ENCODE peak calls at places on chromosomes 16 and 17, in nine cellular contexts. One of them, this sample, is unnamed. For H3K36me3, the result is how much of the 10 kb centered on the place peaks cover.

GRCh38 chr16:69324013-69324531 is 6.3 kb downstream of the PDF start:
- DNase-seq in transverse colon: peak
- DNase-seq in HCT116: no peak
- DNase-seq in spleen: peak
- DNase-seq in vagina: no peak
- DNase-seq in endothelial cell of umbilical vein: no peak
- DNase-seq in GM23338: no peak
- DNase-seq in GM12878: no peak
- DNase-seq in upper lobe of left lung: peak
- DNase-seq in this sample: no peak

GRCh38 chr17:27390540-27390939 is 65.7 kb upstream of the KSR1 start:
- DNase-seq in transverse colon: no peak
- DNase-seq in HCT116: no peak
- DNase-seq in spleen: no peak
- DNase-seq in vagina: no peak
- DNase-seq in endothelial cell of umbilical vein: no peak
- DNase-seq in GM23338: no peak
- DNase-seq in GM12878: no peak
- DNase-seq in upper lobe of left lung: no peak
- DNase-seq in this sample: no peak

GRCh38 chr17:8868092-8868491 is 618 bp upstream of the PIK3R6 start:
- DNase-seq in transverse colon: no peak
- DNase-seq in HCT116: no peak
- DNase-seq in spleen: no peak
- DNase-seq in vagina: no peak
- DNase-seq in endothelial cell of umbilical vein: no peak
- DNase-seq in GM23338: no peak
- DNase-seq in GM12878: no peak
- DNase-seq in upper lobe of left lung: no peak
- DNase-seq in this sample: no peak

GRCh38 chr16:75064403-75065148 is 52.0 kb downstream of the LDHD start:
- DNase-seq in transverse colon: peak
- DNase-seq in HCT116: no peak
- DNase-seq in spleen: no peak
- DNase-seq in vagina: no peak
- DNase-seq in endothelial cell of umbilical vein: no peak
- DNase-seq in GM23338: no peak
- DNase-seq in GM12878: no peak
- DNase-seq in upper lobe of left lung: peak
- DNase-seq in this sample: no peak

GRCh38 chr17:42809250-42809649 is 10.6 kb downstream of the CNTD1 start:
- DNase-seq in transverse colon: no peak
- DNase-seq in HCT116: no peak
- DNase-seq in spleen: no peak
- DNase-seq in vagina: no peak
- DNase-seq in endothelial cell of umbilical vein: no peak
- DNase-seq in GM23338: no peak
- DNase-seq in GM12878: no peak
- DNase-seq in upper lobe of left lung: peak
- DNase-seq in this sample: no peak

GRCh38 chr16:28184625-28185024 is 27.1 kb downstream of the XPO6 start:
- DNase-seq in transverse colon: no peak
- DNase-seq in HCT116: no peak
- DNase-seq in spleen: no peak
- DNase-seq in vagina: no peak
- DNase-seq in endothelial cell of umbilical vein: no peak
- DNase-seq in GM23338: no peak
- DNase-seq in GM12878: no peak
- DNase-seq in upper lobe of left lung: no peak
- DNase-seq in this sample: no peak

GRCh38 chr17:15999974-16000827 is 577 bp downstream of the TTC19 start:
- DNase-seq in transverse colon: no peak
- DNase-seq in HCT116: no peak
- DNase-seq in spleen: no peak
- DNase-seq in vagina: no peak
- DNase-seq in endothelial cell of umbilical vein: peak
- DNase-seq in GM23338: peak
- DNase-seq in GM12878: no peak
- DNase-seq in upper lobe of left lung: peak
- DNase-seq in this sample: no peak

GRCh38 chr16:29815032-29815721 is 775 bp upstream of the PAGR1 start:
- DNase-seq in transverse colon: no peak
- DNase-seq in HCT116: no peak
- DNase-seq in spleen: peak
- DNase-seq in vagina: no peak
- DNase-seq in endothelial cell of umbilical vein: no peak
- DNase-seq in GM23338: peak
- DNase-seq in GM12878: no peak
- DNase-seq in upper lobe of left lung: no peak
- DNase-seq in this sample: no peak

GRCh38 chr17:81815646-81815985 is 11.7 kb downstream of the GCGR start:
- DNase-seq in transverse colon: peak
- DNase-seq in HCT116: no peak
- DNase-seq in spleen: no peak
- DNase-seq in vagina: no peak
- DNase-seq in endothelial cell of umbilical vein: no peak
- DNase-seq in GM23338: no peak
- DNase-seq in GM12878: no peak
- DNase-seq in upper lobe of left lung: no peak
- DNase-seq in this sample: no peak

GRCh38 chr17:76549539-76549938 is 9.7 kb downstream of the PRCD start:
- DNase-seq in transverse colon: no peak
- DNase-seq in HCT116: no peak
- DNase-seq in spleen: no peak
- DNase-seq in vagina: no peak
- DNase-seq in endothelial cell of umbilical vein: no peak
- DNase-seq in GM23338: no peak
- DNase-seq in GM12878: no peak
- DNase-seq in upper lobe of left lung: no peak
- DNase-seq in this sample: no peak

DNA sequence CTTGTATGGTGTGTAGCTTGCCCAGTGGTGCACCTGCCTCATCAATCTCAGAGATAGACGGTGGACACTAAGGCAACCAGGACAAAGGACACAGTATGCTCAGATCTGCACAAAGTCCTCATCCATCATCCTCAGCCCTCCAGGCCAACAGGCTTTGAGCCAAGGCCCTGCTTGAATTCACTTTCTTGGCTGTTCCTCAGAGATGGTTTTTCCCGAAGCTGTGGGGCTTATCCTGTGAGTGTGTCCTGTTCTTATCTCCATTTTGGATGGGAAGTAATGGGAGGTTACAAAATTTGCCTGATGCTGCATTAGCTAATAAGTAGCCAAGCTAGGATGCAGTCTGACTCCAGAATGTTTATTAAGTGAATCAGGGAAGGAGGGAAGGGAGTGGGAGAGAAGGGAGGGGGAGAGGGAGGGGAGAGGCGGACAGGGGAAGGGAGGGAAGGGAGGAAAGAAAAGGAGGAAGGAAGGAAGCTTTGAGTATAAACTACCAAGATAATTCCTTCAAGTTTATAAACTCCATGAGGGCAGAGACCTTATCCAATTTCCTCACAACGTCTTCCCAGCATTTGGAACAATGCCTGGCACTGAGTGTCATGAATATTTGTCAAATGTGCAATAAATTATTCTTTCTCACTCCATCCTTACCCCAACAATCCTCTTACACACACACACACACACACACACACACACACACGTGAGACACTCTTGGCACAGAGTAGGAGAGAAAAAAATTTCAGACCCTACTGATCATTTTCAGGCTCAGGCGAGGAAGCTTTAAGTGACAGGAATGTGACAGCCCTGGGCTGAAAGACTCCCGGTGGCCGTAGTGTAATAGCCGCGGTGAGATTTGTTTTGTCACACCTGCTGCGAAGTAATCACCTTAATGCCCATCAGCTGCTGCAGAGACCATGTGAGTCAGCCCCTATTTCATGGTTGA is 84.3 kb downstream of the BMERB1 start:
- DNase-seq in transverse colon: no peak
- DNase-seq in HCT116: no peak
- DNase-seq in spleen: no peak
- DNase-seq in vagina: no peak
- DNase-seq in endothelial cell of umbilical vein: peak
- DNase-seq in GM23338: no peak
- DNase-seq in GM12878: no peak
- DNase-seq in upper lobe of left lung: peak
- DNase-seq in this sample: peak
- H3K27ac ChIP-seq in transverse colon: peak
- H3K27ac ChIP-seq in HCT116: no peak
- H3K27ac ChIP-seq in spleen: peak
- H3K27ac ChIP-seq in vagina: peak
- H3K27ac ChIP-seq in endothelial cell of umbilical vein: no peak
- H3K27ac ChIP-seq in GM23338: no peak
- H3K27ac ChIP-seq in GM12878: no peak
- H3K27ac ChIP-seq in upper lobe of left lung: peak
- H3K27ac ChIP-seq in this sample: peak

GRCh38 chr16:19438739-19439138 is 21.1 kb downstream of the TMC5 start:
- DNase-seq in transverse colon: no peak
- DNase-seq in HCT116: no peak
- DNase-seq in spleen: no peak
- DNase-seq in vagina: no peak
- DNase-seq in endothelial cell of umbilical vein: no peak
- DNase-seq in GM23338: no peak
- DNase-seq in GM12878: no peak
- DNase-seq in upper lobe of left lung: no peak
- DNase-seq in this sample: no peak

GRCh38 chr16:19434584-19434983 is 16.9 kb downstream of the TMC5 start:
- DNase-seq in transverse colon: no peak
- DNase-seq in HCT116: no peak
- DNase-seq in spleen: no peak
- DNase-seq in vagina: no peak
- DNase-seq in endothelial cell of umbilical vein: no peak
- DNase-seq in GM23338: no peak
- DNase-seq in GM12878: no peak
- DNase-seq in upper lobe of left lung: no peak
- DNase-seq in this sample: no peak

GRCh38 chr16:19439483-19439882 is 21.8 kb downstream of the TMC5 start:
- DNase-seq in transverse colon: no peak
- DNase-seq in HCT116: no peak
- DNase-seq in spleen: no peak
- DNase-seq in vagina: no peak
- DNase-seq in endothelial cell of umbilical vein: no peak
- DNase-seq in GM23338: no peak
- DNase-seq in GM12878: no peak
- DNase-seq in upper lobe of left lung: no peak
- DNase-seq in this sample: no peak

GRCh38 chr16:19436540-19436939 is 18.9 kb downstream of the TMC5 start:
- DNase-seq in transverse colon: no peak
- DNase-seq in HCT116: no peak
- DNase-seq in spleen: no peak
- DNase-seq in vagina: no peak
- DNase-seq in endothelial cell of umbilical vein: no peak
- DNase-seq in GM23338: no peak
- DNase-seq in GM12878: no peak
- DNase-seq in upper lobe of left lung: no peak
- DNase-seq in this sample: no peak

DNA sequence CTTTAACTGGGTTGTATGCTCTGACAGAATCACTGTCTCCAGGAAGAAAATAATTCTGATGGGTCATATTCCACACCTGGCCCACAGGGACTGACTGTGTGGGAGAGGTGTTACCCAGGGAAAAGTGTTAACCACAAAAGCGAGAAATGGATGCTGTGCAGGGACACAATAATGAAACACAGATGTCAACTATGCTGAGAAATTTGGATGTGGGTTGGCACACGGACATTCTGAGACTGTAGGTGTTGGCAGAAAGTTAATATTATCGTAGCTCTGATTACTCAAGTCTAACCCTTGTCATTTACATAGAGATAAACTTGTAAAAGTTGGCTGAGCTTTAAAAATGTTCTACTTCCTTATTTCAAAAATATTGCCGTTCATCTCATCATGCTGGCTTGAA is 19.6 kb downstream of the TMC5 start:
- DNase-seq in transverse colon: no peak
- DNase-seq in HCT116: no peak
- DNase-seq in spleen: no peak
- DNase-seq in vagina: no peak
- DNase-seq in endothelial cell of umbilical vein: no peak
- DNase-seq in GM23338: no peak
- DNase-seq in GM12878: no peak
- DNase-seq in upper lobe of left lung: no peak
- DNase-seq in this sample: no peak
- H3K36me3 ChIP-seq in transverse colon: under half
- H3K36me3 ChIP-seq in HCT116: under half
- H3K36me3 ChIP-seq in spleen: under half
- H3K36me3 ChIP-seq in vagina: under half
- H3K36me3 ChIP-seq in endothelial cell of umbilical vein: under half
- H3K36me3 ChIP-seq in GM23338: under half
- H3K36me3 ChIP-seq in GM12878: under half
- H3K36me3 ChIP-seq in upper lobe of left lung: under half
- H3K36me3 ChIP-seq in this sample: under half

GRCh38 chr16:61730997-61731396 is 305.2 kb downstream of the CDH8 start:
- DNase-seq in transverse colon: no peak
- DNase-seq in HCT116: no peak
- DNase-seq in spleen: no peak
- DNase-seq in vagina: no peak
- DNase-seq in endothelial cell of umbilical vein: no peak
- DNase-seq in GM23338: peak
- DNase-seq in GM12878: no peak
- DNase-seq in upper lobe of left lung: no peak
- DNase-seq in this sample: no peak
- TF ChIP-seq POLR2AphosphoS5 in transverse colon: no peak
- TF ChIP-seq POLR2AphosphoS5 in HCT116: no peak
- TF ChIP-seq POLR2AphosphoS5 in spleen: no peak
- TF ChIP-seq POLR2AphosphoS5 in vagina: no peak
- TF ChIP-seq POLR2AphosphoS5 in endothelial cell of umbilical vein: no peak
- TF ChIP-seq POLR2AphosphoS5 in GM23338: no peak
- TF ChIP-seq POLR2AphosphoS5 in GM12878: no peak
- TF ChIP-seq POLR2AphosphoS5 in upper lobe of left lung: no peak
- TF ChIP-seq POLR2AphosphoS5 in this sample: no peak

DNA sequence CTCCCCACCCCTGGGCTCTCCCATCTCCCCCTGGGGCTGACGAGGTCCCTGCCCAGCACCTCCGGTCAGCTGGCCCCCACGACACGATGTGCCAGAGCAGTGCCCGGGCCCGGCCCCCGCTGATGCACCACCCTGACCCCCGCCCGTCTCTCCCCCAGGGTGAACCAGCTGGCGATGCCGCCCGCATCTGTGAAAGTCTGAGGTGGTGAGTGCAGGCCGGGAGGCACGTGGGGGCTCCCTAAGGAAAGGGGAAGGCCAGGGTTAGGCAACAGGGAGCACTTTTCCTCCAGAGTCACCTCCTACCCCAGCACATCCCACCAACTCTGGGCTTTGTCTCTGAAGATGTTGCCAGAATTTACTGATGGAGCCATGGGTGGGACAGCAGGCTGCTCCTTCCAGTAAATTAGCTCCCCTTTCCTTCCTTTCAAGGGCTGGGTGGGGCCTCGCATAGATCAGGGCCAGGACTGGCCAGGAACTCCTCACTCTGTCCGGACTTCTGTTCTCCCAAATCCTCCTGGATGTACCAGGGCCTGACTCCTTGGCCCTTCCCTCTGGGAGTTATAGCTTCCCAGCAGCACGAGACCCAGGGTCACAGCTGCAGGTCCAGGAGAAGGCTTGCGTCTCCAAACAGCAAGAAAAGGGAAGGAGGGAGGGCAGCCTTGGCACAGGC is 18.3 kb downstream of the MYBBP1A start:
- DNase-seq in transverse colon: no peak
- DNase-seq in HCT116: no peak
- DNase-seq in spleen: no peak
- DNase-seq in vagina: no peak
- DNase-seq in endothelial cell of umbilical vein: peak
- DNase-seq in GM23338: peak
- DNase-seq in GM12878: no peak
- DNase-seq in upper lobe of left lung: no peak
- DNase-seq in this sample: no peak
- H3K27ac ChIP-seq in transverse colon: peak
- H3K27ac ChIP-seq in HCT116: peak
- H3K27ac ChIP-seq in spleen: peak
- H3K27ac ChIP-seq in vagina: peak
- H3K27ac ChIP-seq in endothelial cell of umbilical vein: peak
- H3K27ac ChIP-seq in GM23338: no peak
- H3K27ac ChIP-seq in GM12878: no peak
- H3K27ac ChIP-seq in upper lobe of left lung: peak
- H3K27ac ChIP-seq in this sample: peak

GRCh38 chr17:64064331-64064730 is 43.9 kb upstream of the ICAM2 start:
- DNase-seq in transverse colon: peak
- DNase-seq in HCT116: no peak
- DNase-seq in spleen: no peak
- DNase-seq in vagina: no peak
- DNase-seq in endothelial cell of umbilical vein: no peak
- DNase-seq in GM23338: no peak
- DNase-seq in GM12878: no peak
- DNase-seq in upper lobe of left lung: peak
- DNase-seq in this sample: no peak
- H3K36me3 ChIP-seq in transverse colon: under half
- H3K36me3 ChIP-seq in HCT116: under half
- H3K36me3 ChIP-seq in spleen: half or more
- H3K36me3 ChIP-seq in vagina: under half
- H3K36me3 ChIP-seq in endothelial cell of umbilical vein: under half
- H3K36me3 ChIP-seq in GM23338: under half
- H3K36me3 ChIP-seq in GM12878: under half
- H3K36me3 ChIP-seq in upper lobe of left lung: under half
- H3K36me3 ChIP-seq in this sample: half or more